ENCODE peak calls at places on chromosomes 1 and 21, in eight cellular contexts. One of them, this sample, is unnamed.

GRCh38 chr1:46667782-46668760 is at the start of gene ATPAF1:
- DNase-seq in upper lobe of right lung: peak; percentile 91
- DNase-seq in GM23248: peak; percentile 91
- DNase-seq in CD8-positive, alpha-beta memory T cell: peak; percentile 57
- DNase-seq in psoas muscle: peak; percentile 90
- DNase-seq in CD4-positive, CD25-positive, alpha-beta regulatory T cell: peak; percentile 34
- DNase-seq in mesendoderm: peak; percentile 93
- DNase-seq in left ventricle myocardium inferior: peak; percentile 76
- DNase-seq in this sample: peak; percentile 86

GRCh38 chr21:31873696-31874599 is 1.1 kb downstream of the HUNK start:
- DNase-seq in GM23248: peak; percentile 67
- DNase-seq in upper lobe of right lung: peak; percentile 81
- DNase-seq in left ventricle myocardium inferior: peak; percentile 33
- DNase-seq in CD8-positive, alpha-beta memory T cell: no peak
- DNase-seq in mesendoderm: peak; percentile 83
- DNase-seq in psoas muscle: peak; percentile 72
- DNase-seq in CD4-positive, CD25-positive, alpha-beta regulatory T cell: no peak
- DNase-seq in this sample: peak; percentile 32

GRCh38 chr1:76835203-76835602 is 32.1 kb upstream of the ST6GALNAC5 start:
- DNase-seq in psoas muscle: no peak
- DNase-seq in CD8-positive, alpha-beta memory T cell: no peak
- DNase-seq in upper lobe of right lung: no peak
- DNase-seq in CD4-positive, CD25-positive, alpha-beta regulatory T cell: no peak
- DNase-seq in mesendoderm: no peak
- DNase-seq in left ventricle myocardium inferior: no peak
- DNase-seq in GM23248: peak; percentile 20
- DNase-seq in this sample: no peak

GRCh38 chr1:218171302-218171893 is 113.7 kb upstream of the RRP15 start:
- DNase-seq in upper lobe of right lung: no peak
- DNase-seq in GM23248: peak; percentile 59
- DNase-seq in left ventricle myocardium inferior: no peak
- DNase-seq in mesendoderm: peak; percentile 26
- DNase-seq in CD8-positive, alpha-beta memory T cell: no peak
- DNase-seq in psoas muscle: no peak
- DNase-seq in CD4-positive, CD25-positive, alpha-beta regulatory T cell: no peak
- DNase-seq in this sample: no peak

GRCh38 chr1:180360333-180361075 is 130.4 kb downstream of the LHX4 start:
- DNase-seq in CD8-positive, alpha-beta memory T cell: no peak
- DNase-seq in psoas muscle: no peak
- DNase-seq in upper lobe of right lung: no peak
- DNase-seq in left ventricle myocardium inferior: no peak
- DNase-seq in GM23248: peak; percentile 75
- DNase-seq in mesendoderm: no peak
- DNase-seq in CD4-positive, CD25-positive, alpha-beta regulatory T cell: no peak
- DNase-seq in this sample: no peak

GRCh38 chr21:34698270-34699015 is 29.6 kb downstream of the CLIC6 start:
- DNase-seq in CD4-positive, CD25-positive, alpha-beta regulatory T cell: no peak
- DNase-seq in psoas muscle: no peak
- DNase-seq in GM23248: no peak
- DNase-seq in left ventricle myocardium inferior: no peak
- DNase-seq in CD8-positive, alpha-beta memory T cell: no peak
- DNase-seq in mesendoderm: peak; percentile 88
- DNase-seq in upper lobe of right lung: no peak
- DNase-seq in this sample: no peak

GRCh38 chr1:94413311-94413710 is 4.9 kb upstream of the ABCD3 start:
- DNase-seq in psoas muscle: no peak
- DNase-seq in upper lobe of right lung: no peak
- DNase-seq in CD4-positive, CD25-positive, alpha-beta regulatory T cell: no peak
- DNase-seq in CD8-positive, alpha-beta memory T cell: no peak
- DNase-seq in mesendoderm: no peak
- DNase-seq in left ventricle myocardium inferior: no peak
- DNase-seq in GM23248: no peak
- DNase-seq in this sample: no peak

GRCh38 chr1:168092566-168093355 is 44.0 kb downstream of the GPR161 start:
- DNase-seq in upper lobe of right lung: no peak
- DNase-seq in CD8-positive, alpha-beta memory T cell: no peak
- DNase-seq in psoas muscle: no peak
- DNase-seq in GM23248: no peak
- DNase-seq in left ventricle myocardium inferior: no peak
- DNase-seq in mesendoderm: peak; percentile 74
- DNase-seq in CD4-positive, CD25-positive, alpha-beta regulatory T cell: no peak
- DNase-seq in this sample: no peak

GRCh38 chr1:6459850-6460265 is 6.1 kb downstream of the TNFRSF25 start:
- DNase-seq in GM23248: no peak
- DNase-seq in mesendoderm: peak; percentile 38
- DNase-seq in psoas muscle: no peak
- DNase-seq in upper lobe of right lung: no peak
- DNase-seq in CD4-positive, CD25-positive, alpha-beta regulatory T cell: peak; percentile 58
- DNase-seq in CD8-positive, alpha-beta memory T cell: peak; percentile 58
- DNase-seq in left ventricle myocardium inferior: no peak
- DNase-seq in this sample: no peak

GRCh38 chr21:42299324-42300044 is 15.7 kb downstream of the TFF3 start:
- DNase-seq in mesendoderm: no peak
- DNase-seq in CD8-positive, alpha-beta memory T cell: no peak
- DNase-seq in GM23248: no peak
- DNase-seq in CD4-positive, CD25-positive, alpha-beta regulatory T cell: no peak
- DNase-seq in upper lobe of right lung: peak; percentile 80
- DNase-seq in psoas muscle: peak; percentile 72
- DNase-seq in left ventricle myocardium inferior: peak; percentile 63
- DNase-seq in this sample: peak; percentile 61

GRCh38 chr1:149881876-149882275 is 17.5 kb upstream of the BOLA1 start:
- DNase-seq in GM23248: no peak
- DNase-seq in CD8-positive, alpha-beta memory T cell: no peak
- DNase-seq in upper lobe of right lung: no peak
- DNase-seq in psoas muscle: no peak
- DNase-seq in mesendoderm: no peak
- DNase-seq in CD4-positive, CD25-positive, alpha-beta regulatory T cell: no peak
- DNase-seq in left ventricle myocardium inferior: no peak
- DNase-seq in this sample: no peak

GRCh38 chr1:243597383-243597782 is 252.7 kb downstream of the AKT3 start:
- DNase-seq in CD4-positive, CD25-positive, alpha-beta regulatory T cell: no peak
- DNase-seq in left ventricle myocardium inferior: no peak
- DNase-seq in CD8-positive, alpha-beta memory T cell: no peak
- DNase-seq in GM23248: peak; percentile 20
- DNase-seq in upper lobe of right lung: no peak
- DNase-seq in psoas muscle: no peak
- DNase-seq in mesendoderm: no peak
- DNase-seq in this sample: no peak

GRCh38 chr1:201185527-201186128 is 5.0 kb upstream of the IGFN1 start:
- DNase-seq in psoas muscle: no peak
- DNase-seq in mesendoderm: no peak
- DNase-seq in CD8-positive, alpha-beta memory T cell: no peak
- DNase-seq in upper lobe of right lung: no peak
- DNase-seq in GM23248: no peak
- DNase-seq in left ventricle myocardium inferior: no peak
- DNase-seq in CD4-positive, CD25-positive, alpha-beta regulatory T cell: no peak
- DNase-seq in this sample: no peak

GRCh38 chr21:36757246-36757645 is 58.3 kb downstream of the SIM2 start:
- DNase-seq in CD4-positive, CD25-positive, alpha-beta regulatory T cell: no peak
- DNase-seq in GM23248: no peak
- DNase-seq in mesendoderm: peak; percentile 56
- DNase-seq in upper lobe of right lung: no peak
- DNase-seq in psoas muscle: no peak
- DNase-seq in left ventricle myocardium inferior: no peak
- DNase-seq in CD8-positive, alpha-beta memory T cell: no peak
- DNase-seq in this sample: no peak

GRCh38 chr1:56877973-56878372 is 23.4 kb downstream of the C8A start:
- DNase-seq in left ventricle myocardium inferior: no peak
- DNase-seq in GM23248: peak; percentile 44
- DNase-seq in CD4-positive, CD25-positive, alpha-beta regulatory T cell: no peak
- DNase-seq in psoas muscle: no peak
- DNase-seq in upper lobe of right lung: no peak
- DNase-seq in CD8-positive, alpha-beta memory T cell: no peak
- DNase-seq in mesendoderm: no peak
- DNase-seq in this sample: no peak

DNA sequence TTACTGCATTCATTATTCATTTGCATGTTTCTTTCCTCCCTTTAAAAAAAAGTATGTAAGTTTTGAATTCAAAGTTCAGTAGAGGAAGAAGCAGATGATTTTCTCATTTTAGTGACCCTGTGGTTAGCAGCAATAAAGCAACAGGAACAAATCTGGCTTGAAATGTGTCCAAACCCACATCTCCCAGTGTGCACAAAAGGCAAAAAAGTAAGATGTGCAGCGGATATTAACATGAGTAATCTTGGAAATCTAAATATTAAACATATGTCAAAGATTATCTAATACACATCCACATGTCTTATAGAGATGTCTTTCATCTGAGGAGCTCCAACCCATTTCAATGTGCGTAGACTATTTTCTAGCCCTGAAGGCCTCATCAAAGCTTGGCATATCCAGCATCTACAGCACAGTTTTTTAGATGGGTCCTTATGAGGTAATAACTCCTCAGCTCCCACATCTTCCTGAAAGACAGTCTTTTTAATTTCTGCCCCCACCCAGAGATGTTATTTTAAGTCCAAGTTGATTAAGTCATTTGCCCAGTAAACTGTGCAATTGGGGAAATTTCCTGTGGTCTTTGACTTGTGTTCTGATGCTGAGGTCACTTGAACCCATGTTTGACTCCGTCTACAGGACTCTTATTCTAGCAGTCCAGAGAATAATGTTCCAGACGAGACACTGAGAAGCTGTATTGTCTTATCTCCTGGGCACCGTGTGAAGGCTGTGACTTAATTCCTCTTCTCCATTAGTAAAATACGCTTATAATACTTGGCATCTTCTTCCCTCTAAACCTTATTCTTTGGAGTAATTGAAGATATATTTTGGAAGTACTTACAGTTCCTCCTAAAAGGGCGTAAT is 73.7 kb downstream of the LMO4 start:
- DNase-seq in CD4-positive, CD25-positive, alpha-beta regulatory T cell: no peak
- DNase-seq in psoas muscle: no peak
- DNase-seq in upper lobe of right lung: no peak
- DNase-seq in GM23248: peak; percentile 55
- DNase-seq in left ventricle myocardium inferior: no peak
- DNase-seq in CD8-positive, alpha-beta memory T cell: no peak
- DNase-seq in mesendoderm: no peak
- DNase-seq in this sample: no peak
- H3K27ac ChIP-seq in CD4-positive, CD25-positive, alpha-beta regulatory T cell: no peak overlapping the region
- H3K27ac ChIP-seq in psoas muscle: no peak overlapping the region
- H3K27ac ChIP-seq in upper lobe of right lung: no peak overlapping the region
- H3K27ac ChIP-seq in GM23248: no peak overlapping the region
- H3K27ac ChIP-seq in left ventricle myocardium inferior: peak overlapping the region; percentile 40
- H3K27ac ChIP-seq in CD8-positive, alpha-beta memory T cell: no peak overlapping the region
- H3K27ac ChIP-seq in mesendoderm: no peak overlapping the region
- H3K27ac ChIP-seq in this sample: peak overlapping the region; percentile 47

GRCh38 chr1:161197560-161198205 is 1.2 kb downstream of the ADAMTS4 start:
- DNase-seq in CD4-positive, CD25-positive, alpha-beta regulatory T cell: no peak
- DNase-seq in mesendoderm: no peak
- DNase-seq in CD8-positive, alpha-beta memory T cell: no peak
- DNase-seq in GM23248: peak; percentile 46
- DNase-seq in left ventricle myocardium inferior: no peak
- DNase-seq in psoas muscle: no peak
- DNase-seq in upper lobe of right lung: no peak
- DNase-seq in this sample: no peak
- H3K4me3 ChIP-seq in CD4-positive, CD25-positive, alpha-beta regulatory T cell: no peak overlapping the region
- H3K4me3 ChIP-seq in mesendoderm: no peak overlapping the region
- H3K4me3 ChIP-seq in CD8-positive, alpha-beta memory T cell: no peak overlapping the region
- H3K4me3 ChIP-seq in GM23248: peak overlapping the region; percentile 82
- H3K4me3 ChIP-seq in left ventricle myocardium inferior: peak overlapping the region; percentile 67
- H3K4me3 ChIP-seq in psoas muscle: peak overlapping the region; percentile 64
- H3K4me3 ChIP-seq in upper lobe of right lung: peak overlapping the region; percentile 37
- H3K4me3 ChIP-seq in this sample: peak overlapping the region; percentile 62

DNA sequence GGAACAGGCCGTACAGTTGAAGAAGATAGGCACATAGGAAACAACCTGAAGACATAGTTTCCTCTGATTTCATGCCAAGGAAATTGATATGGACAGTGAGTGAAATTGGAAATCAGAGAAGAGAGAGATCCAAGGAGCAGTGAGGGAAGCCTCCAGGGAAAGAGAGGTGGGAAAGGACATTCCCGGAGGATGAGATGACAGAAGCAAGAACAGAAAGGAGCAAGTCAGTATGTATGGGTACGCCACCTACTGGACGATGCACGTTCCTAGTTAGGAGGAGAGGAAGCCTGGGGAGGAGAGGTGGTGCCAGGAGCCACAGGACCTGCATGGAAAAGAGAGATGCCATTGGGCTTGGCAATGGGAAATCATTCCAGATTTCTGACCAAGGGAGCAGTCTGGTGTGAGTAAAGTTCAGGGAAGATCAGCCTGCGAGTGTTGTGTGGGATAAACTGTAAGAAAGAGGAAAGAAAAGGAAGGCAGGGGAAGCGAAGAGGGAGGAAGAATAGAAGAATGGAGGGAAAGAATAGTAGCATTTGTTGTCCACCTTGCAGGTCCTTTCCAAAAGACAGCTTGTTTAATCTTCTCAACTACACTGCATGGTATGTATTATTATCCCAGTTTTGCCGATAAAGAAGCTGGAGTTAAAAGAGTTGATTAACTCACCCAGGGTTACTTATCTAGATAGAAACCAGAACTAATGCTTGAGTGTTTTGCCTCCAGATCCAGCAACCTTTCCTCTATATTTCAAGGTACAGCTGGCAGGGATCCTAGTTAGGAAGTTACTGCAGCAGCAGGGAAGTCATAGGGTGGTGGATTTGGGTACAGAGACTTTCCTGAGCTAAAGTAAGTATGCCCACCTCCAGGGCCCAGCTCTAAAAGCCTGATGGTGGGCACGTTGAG is 27.4 kb downstream of the C1orf116 start:
- DNase-seq in mesendoderm: peak; percentile 93
- DNase-seq in left ventricle myocardium inferior: no peak
- DNase-seq in CD4-positive, CD25-positive, alpha-beta regulatory T cell: peak; percentile 2
- DNase-seq in upper lobe of right lung: no peak
- DNase-seq in GM23248: peak; percentile 87
- DNase-seq in CD8-positive, alpha-beta memory T cell: peak; percentile 8
- DNase-seq in psoas muscle: no peak
- DNase-seq in this sample: no peak
- H3K27ac ChIP-seq in mesendoderm: no peak overlapping the region
- H3K27ac ChIP-seq in left ventricle myocardium inferior: no peak overlapping the region
- H3K27ac ChIP-seq in CD4-positive, CD25-positive, alpha-beta regulatory T cell: no peak overlapping the region
- H3K27ac ChIP-seq in upper lobe of right lung: peak overlapping the region; percentile 39
- H3K27ac ChIP-seq in GM23248: no peak overlapping the region
- H3K27ac ChIP-seq in CD8-positive, alpha-beta memory T cell: no peak overlapping the region
- H3K27ac ChIP-seq in psoas muscle: no peak overlapping the region
- H3K27ac ChIP-seq in this sample: no peak overlapping the region

GRCh38 chr1:155911156-155912055 is at the start of gene RIT1:
- DNase-seq in GM23248: peak; percentile 94
- DNase-seq in CD8-positive, alpha-beta memory T cell: peak; percentile 77
- DNase-seq in left ventricle myocardium inferior: peak; percentile 89
- DNase-seq in psoas muscle: peak; percentile 94
- DNase-seq in CD4-positive, CD25-positive, alpha-beta regulatory T cell: peak; percentile 82
- DNase-seq in mesendoderm: peak; percentile 93
- DNase-seq in upper lobe of right lung: peak; percentile 94
- DNase-seq in this sample: peak; percentile 90

GRCh38 chr1:155912056-155912536 is 947 bp upstream of the RIT1 start:
- DNase-seq in GM23248: no peak
- DNase-seq in CD8-positive, alpha-beta memory T cell: no peak
- DNase-seq in mesendoderm: peak; percentile 33
- DNase-seq in CD4-positive, CD25-positive, alpha-beta regulatory T cell: no peak
- DNase-seq in left ventricle myocardium inferior: no peak
- DNase-seq in psoas muscle: no peak
- DNase-seq in upper lobe of right lung: no peak
- DNase-seq in this sample: no peak

GRCh38 chr1:155910621-155911121 is 478 bp downstream of the RIT1 start:
- DNase-seq in GM23248: peak; percentile 71
- DNase-seq in CD4-positive, CD25-positive, alpha-beta regulatory T cell: no peak
- DNase-seq in left ventricle myocardium inferior: no peak
- DNase-seq in upper lobe of right lung: no peak
- DNase-seq in psoas muscle: no peak
- DNase-seq in CD8-positive, alpha-beta memory T cell: peak; percentile 14
- DNase-seq in mesendoderm: peak; percentile 64
- DNase-seq in this sample: peak; percentile 16

GRCh38 chr1:155913969-155914757 is 3.0 kb upstream of the RIT1 start:
- DNase-seq in CD4-positive, CD25-positive, alpha-beta regulatory T cell: no peak
- DNase-seq in GM23248: peak; percentile 56
- DNase-seq in left ventricle myocardium inferior: no peak
- DNase-seq in upper lobe of right lung: no peak
- DNase-seq in psoas muscle: no peak
- DNase-seq in CD8-positive, alpha-beta memory T cell: no peak
- DNase-seq in mesendoderm: no peak
- DNase-seq in this sample: no peak

GRCh38 chr1:155909894-155910293 is 1.3 kb downstream of the RIT1 start:
- DNase-seq in GM23248: peak; percentile 68
- DNase-seq in left ventricle myocardium inferior: no peak
- DNase-seq in psoas muscle: no peak
- DNase-seq in CD8-positive, alpha-beta memory T cell: no peak
- DNase-seq in mesendoderm: peak; percentile 38
- DNase-seq in CD4-positive, CD25-positive, alpha-beta regulatory T cell: no peak
- DNase-seq in upper lobe of right lung: no peak
- DNase-seq in this sample: no peak
- H3K4me3 ChIP-seq in GM23248: peak overlapping the region; percentile 92
- H3K4me3 ChIP-seq in left ventricle myocardium inferior: peak overlapping the region; percentile 82
- H3K4me3 ChIP-seq in psoas muscle: peak overlapping the region; percentile 74
- H3K4me3 ChIP-seq in CD8-positive, alpha-beta memory T cell: peak overlapping the region; percentile 86
- H3K4me3 ChIP-seq in mesendoderm: no peak overlapping the region
- H3K4me3 ChIP-seq in CD4-positive, CD25-positive, alpha-beta regulatory T cell: peak overlapping the region; percentile 95
- H3K4me3 ChIP-seq in upper lobe of right lung: peak overlapping the region; percentile 88
- H3K4me3 ChIP-seq in this sample: no peak overlapping the region